ENCODE peak calls at places on chromosomes 5 and 9, in seven cellular contexts. One of them, this sample, is unnamed.

GRCh38 chr5:76742586-76742985 is 26.7 kb downstream of the F2R start:
- DNase-seq in HCT116: no peak
- DNase-seq in SK-N-SH: no peak
- DNase-seq in H1: no peak
- DNase-seq in GM12878: no peak
- DNase-seq in K562: no peak
- DNase-seq in HepG2: no peak
- DNase-seq in this sample: no peak

GRCh38 chr9:1100945-1101344 is 50.8 kb downstream of the DMRT2 start:
- DNase-seq in HCT116: no peak
- DNase-seq in SK-N-SH: peak
- DNase-seq in H1: peak
- DNase-seq in GM12878: no peak
- DNase-seq in K562: no peak
- DNase-seq in HepG2: peak
- DNase-seq in this sample: peak

GRCh38 chr9:70083429-70083828 is 39.8 kb downstream of the MAMDC2 start:
- DNase-seq in HCT116: no peak
- DNase-seq in SK-N-SH: no peak
- DNase-seq in H1: no peak
- DNase-seq in GM12878: no peak
- DNase-seq in K562: no peak
- DNase-seq in HepG2: no peak
- DNase-seq in this sample: no peak

GRCh38 chr5:3601060-3601710 is 5.6 kb downstream of the IRX1 start:
- DNase-seq in HCT116: no peak
- DNase-seq in SK-N-SH: no peak
- DNase-seq in H1: peak
- DNase-seq in GM12878: no peak
- DNase-seq in K562: no peak
- DNase-seq in HepG2: no peak
- DNase-seq in this sample: no peak

GRCh38 chr5:43514471-43514815 is 505 bp downstream of the C5orf34 start:
- DNase-seq in HCT116: no peak
- DNase-seq in SK-N-SH: peak
- DNase-seq in H1: no peak
- DNase-seq in GM12878: no peak
- DNase-seq in K562: no peak
- DNase-seq in HepG2: peak
- DNase-seq in this sample: peak

GRCh38 chr9:127785933-127786772 is at the start of gene CDK9:
- DNase-seq in HCT116: peak
- DNase-seq in SK-N-SH: peak
- DNase-seq in H1: peak
- DNase-seq in GM12878: no peak
- DNase-seq in K562: peak
- DNase-seq in HepG2: peak
- DNase-seq in this sample: peak

GRCh38 chr5:67030289-67031069 is 166.1 kb downstream of the CD180 start:
- DNase-seq in HCT116: no peak
- DNase-seq in SK-N-SH: no peak
- DNase-seq in H1: no peak
- DNase-seq in GM12878: no peak
- DNase-seq in K562: no peak
- DNase-seq in HepG2: no peak
- DNase-seq in this sample: no peak

GRCh38 chr9:121725008-121725795 is 73.8 kb downstream of the DAB2IP start:
- DNase-seq in HCT116: no peak
- DNase-seq in SK-N-SH: no peak
- DNase-seq in H1: no peak
- DNase-seq in GM12878: no peak
- DNase-seq in K562: no peak
- DNase-seq in HepG2: no peak
- DNase-seq in this sample: no peak

GRCh38 chr5:174166231-174167079 is 120.9 kb downstream of the NSG2 start:
- DNase-seq in HCT116: no peak
- DNase-seq in SK-N-SH: no peak
- DNase-seq in H1: no peak
- DNase-seq in GM12878: no peak
- DNase-seq in K562: no peak
- DNase-seq in HepG2: no peak
- DNase-seq in this sample: no peak

GRCh38 chr9:114281421-114282103 is 41.3 kb upstream of the ORM1 start:
- DNase-seq in HCT116: no peak
- DNase-seq in SK-N-SH: peak
- DNase-seq in H1: peak
- DNase-seq in GM12878: no peak
- DNase-seq in K562: no peak
- DNase-seq in HepG2: no peak
- DNase-seq in this sample: no peak

GRCh38 chr9:546797-547223 is 294.7 kb upstream of the DMRT1 start:
- DNase-seq in HCT116: no peak
- DNase-seq in SK-N-SH: no peak
- DNase-seq in H1: no peak
- DNase-seq in GM12878: no peak
- DNase-seq in K562: no peak
- DNase-seq in HepG2: peak
- DNase-seq in this sample: no peak

GRCh38 chr9:116998305-116998704 is 311.2 kb downstream of the TRIM32 start:
- DNase-seq in HCT116: no peak
- DNase-seq in SK-N-SH: no peak
- DNase-seq in H1: no peak
- DNase-seq in GM12878: no peak
- DNase-seq in K562: no peak
- DNase-seq in HepG2: no peak
- DNase-seq in this sample: peak

GRCh38 chr5:133565993-133566392 is 46.3 kb downstream of the FSTL4 start:
- DNase-seq in HCT116: no peak
- DNase-seq in SK-N-SH: no peak
- DNase-seq in H1: no peak
- DNase-seq in GM12878: no peak
- DNase-seq in K562: peak
- DNase-seq in HepG2: no peak
- DNase-seq in this sample: peak
- TF ChIP-seq JUND in HCT116: no peak
- TF ChIP-seq JUND in SK-N-SH: no peak
- TF ChIP-seq JUND in H1: no peak
- TF ChIP-seq JUND in GM12878: no peak
- TF ChIP-seq JUND in K562: no peak
- TF ChIP-seq JUND in HepG2: no peak
- TF ChIP-seq JUND in this sample: no peak

DNA sequence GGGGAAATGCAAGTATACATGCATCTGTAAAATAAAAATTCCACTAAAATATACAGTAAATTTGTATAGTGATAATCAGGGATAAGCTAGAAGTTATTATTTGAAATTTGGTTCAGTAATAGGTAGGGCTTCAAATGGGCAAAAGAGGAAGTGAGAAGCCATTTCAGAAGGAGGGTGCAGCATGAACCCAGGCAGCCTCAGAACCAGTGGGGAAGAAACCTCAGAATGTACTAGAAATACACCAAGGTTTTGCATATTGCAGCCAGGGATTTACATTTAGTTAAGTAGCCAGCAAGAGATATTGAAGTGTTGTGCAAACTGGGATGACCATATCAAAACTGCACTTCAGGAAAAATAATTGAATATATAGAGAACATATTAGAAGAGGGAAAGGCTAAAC is 335.9 kb downstream of the ZNF608 start:
- DNase-seq in HCT116: no peak
- DNase-seq in SK-N-SH: no peak
- DNase-seq in H1: no peak
- DNase-seq in GM12878: peak
- DNase-seq in K562: no peak
- DNase-seq in HepG2: no peak
- DNase-seq in this sample: no peak
- TF ChIP-seq JUND in HCT116: no peak
- TF ChIP-seq JUND in SK-N-SH: no peak
- TF ChIP-seq JUND in H1: no peak
- TF ChIP-seq JUND in GM12878: no peak
- TF ChIP-seq JUND in K562: no peak
- TF ChIP-seq JUND in HepG2: no peak
- TF ChIP-seq JUND in this sample: no peak

GRCh38 chr9:105608685-105609598 is 51.0 kb downstream of the FKTN start:
- DNase-seq in HCT116: peak
- DNase-seq in SK-N-SH: peak
- DNase-seq in H1: no peak
- DNase-seq in GM12878: peak
- DNase-seq in K562: peak
- DNase-seq in HepG2: peak
- DNase-seq in this sample: peak
- TF ChIP-seq JUND in HCT116: no peak
- TF ChIP-seq JUND in SK-N-SH: no peak
- TF ChIP-seq JUND in H1: no peak
- TF ChIP-seq JUND in GM12878: no peak
- TF ChIP-seq JUND in K562: no peak
- TF ChIP-seq JUND in HepG2: no peak
- TF ChIP-seq JUND in this sample: no peak

GRCh38 chr5:132087661-132088060 is 14.1 kb downstream of the CSF2 start:
- DNase-seq in HCT116: no peak
- DNase-seq in SK-N-SH: no peak
- DNase-seq in H1: no peak
- DNase-seq in GM12878: no peak
- DNase-seq in K562: no peak
- DNase-seq in HepG2: no peak
- DNase-seq in this sample: no peak
- TF ChIP-seq JUND in HCT116: no peak
- TF ChIP-seq JUND in SK-N-SH: no peak
- TF ChIP-seq JUND in H1: no peak
- TF ChIP-seq JUND in GM12878: no peak
- TF ChIP-seq JUND in K562: no peak
- TF ChIP-seq JUND in HepG2: no peak
- TF ChIP-seq JUND in this sample: no peak

GRCh38 chr9:119365291-119366027 is 3.8 kb downstream of the BRINP1 start:
- DNase-seq in HCT116: no peak
- DNase-seq in SK-N-SH: peak
- DNase-seq in H1: peak
- DNase-seq in GM12878: no peak
- DNase-seq in K562: peak
- DNase-seq in HepG2: peak
- DNase-seq in this sample: peak
- TF ChIP-seq JUND in HCT116: no peak
- TF ChIP-seq JUND in SK-N-SH: no peak
- TF ChIP-seq JUND in H1: no peak
- TF ChIP-seq JUND in GM12878: no peak
- TF ChIP-seq JUND in K562: no peak
- TF ChIP-seq JUND in HepG2: no peak
- TF ChIP-seq JUND in this sample: no peak

GRCh38 chr9:14924821-14925220 is 14.6 kb upstream of the FREM1 start:
- DNase-seq in HCT116: no peak
- DNase-seq in SK-N-SH: no peak
- DNase-seq in H1: no peak
- DNase-seq in GM12878: no peak
- DNase-seq in K562: no peak
- DNase-seq in HepG2: peak
- DNase-seq in this sample: no peak
- TF ChIP-seq JUND in HCT116: no peak
- TF ChIP-seq JUND in SK-N-SH: no peak
- TF ChIP-seq JUND in H1: no peak
- TF ChIP-seq JUND in GM12878: no peak
- TF ChIP-seq JUND in K562: no peak
- TF ChIP-seq JUND in HepG2: no peak
- TF ChIP-seq JUND in this sample: no peak

This sample was measured in T47D.